ENCODE peak calls at places on chromosomes 2 and 18, in six cellular contexts. W is GM12878, D is suprapubic skin, J is esophagus muscularis mucosa, E is HepG2, A is K562. B is an unnamed sample.

GRCh38 chr18:11982981-11983380 is 1.7 kb downstream of the IMPA2 start:
- DNase-seq in W (no peak), D (peak), J (no peak), E (peak), A (no peak), B (no peak)

GRCh38 chr2:109722026-109722425 is 72.1 kb upstream of the RGPD5 start:
- DNase-seq in W (no peak), D (peak), J (peak), E (no peak), A (no peak), B (no peak)

GRCh38 chr2:83665894-83666293 is 793.2 kb downstream of the SUCLG1 start:
- DNase-seq in W (no peak), D (no peak), J (no peak), E (peak), A (no peak), B (no peak)

GRCh38 chr2:113218283-113219091 is 44.7 kb downstream of the PSD4 start:
- DNase-seq in W (no peak), D (no peak), J (no peak), E (peak), A (no peak), B (no peak)

GRCh38 chr2:185644828-185645227 is 93.8 kb upstream of the FSIP2 start:
- DNase-seq in W (no peak), D (no peak), J (no peak), E (no peak), A (no peak), B (no peak)

GRCh38 chr2:14535156-14535555 is 97.4 kb upstream of the LRATD1 start:
- DNase-seq in W (no peak), D (peak), J (peak), E (no peak), A (no peak), B (no peak)

GRCh38 chr2:20576598-20577115 is 74.2 kb downstream of the HS1BP3 start:
- DNase-seq in W (peak), D (no peak), J (no peak), E (no peak), A (peak), B (peak)

GRCh38 chr2:74286725-74287124 is 56.5 kb downstream of the SLC4A5 start:
- DNase-seq in W (no peak), D (no peak), J (no peak), E (no peak), A (no peak), B (no peak)

GRCh38 chr18:43789234-43790000 is 512.1 kb upstream of the SYT4 start:
- DNase-seq in W (no peak), D (no peak), J (no peak), E (no peak), A (no peak), B (no peak)

GRCh38 chr2:20434588-20435294 is 12.1 kb upstream of the RHOB start:
- DNase-seq in W (no peak), D (peak), J (no peak), E (no peak), A (no peak), B (no peak)

GRCh38 chr2:88597168-88597567 is 30.1 kb downstream of the EIF2AK3 start:
- DNase-seq in W (no peak), D (no peak), J (no peak), E (no peak), A (no peak), B (no peak)

GRCh38 chr2:119579457-119580295 is 35.4 kb downstream of the CFAP221 start:
- DNase-seq in W (no peak), D (no peak), J (no peak), E (peak), A (no peak), B (no peak)

GRCh38 chr2:66434679-66435548 is at the start of gene MEIS1:
- DNase-seq in W (no peak), D (peak), J (peak), E (peak), A (peak), B (no peak)

GRCh38 chr2:72630767-72631166 is 195.1 kb downstream of the EXOC6B start:
- DNase-seq in W (no peak), D (no peak), J (no peak), E (no peak), A (no peak), B (no peak)

GRCh38 chr2:84474176-84474575 is 15.1 kb upstream of the SUCLG1 start:
- DNase-seq in W (no peak), D (no peak), J (no peak), E (no peak), A (no peak), B (no peak)

GRCh38 chr2:236180831-236181453 is 12.8 kb upstream of the GBX2 start:
- DNase-seq in W (no peak), D (no peak), J (no peak), E (peak), A (peak), B (no peak)

GRCh38 chr2:212237350-212238095 is 301.1 kb downstream of the ERBB4 start:
- DNase-seq in W (no peak), D (no peak), J (no peak), E (no peak), A (no peak), B (no peak)

GRCh38 chr2:201466050-201466660 is 14.6 kb downstream of the STRADB start:
- DNase-seq in W (no peak), D (no peak), J (no peak), E (no peak), A (no peak), B (no peak)

GRCh38 chr2:58638256-58638795 is 397.2 kb upstream of the FANCL start:
- DNase-seq in W (no peak), D (no peak), J (no peak), E (no peak), A (no peak), B (no peak)

GRCh38 chr18:77395941-77396340 is 146.3 kb downstream of the GALR1 start:
- DNase-seq in W (no peak), D (no peak), J (no peak), E (no peak), A (no peak), B (no peak)

GRCh38 chr18:79494936-79495335 is 99.2 kb downstream of the NFATC1 start:
- DNase-seq in W (no peak), D (peak), J (no peak), E (no peak), A (no peak), B (no peak)

GRCh38 chr2:218893349-218894167 is 12.9 kb downstream of the WNT10A start:
- DNase-seq in W (no peak), D (no peak), J (no peak), E (no peak), A (no peak), B (no peak)

GRCh38 chr2:144183744-144184143 is 336.2 kb downstream of the ZEB2 start:
- DNase-seq in W (peak), D (no peak), J (no peak), E (no peak), A (no peak), B (no peak)

GRCh38 chr2:168237741-168238140 is 9.7 kb downstream of the STK39 start:
- DNase-seq in W (no peak), D (no peak), J (no peak), E (no peak), A (no peak), B (no peak)

GRCh38 chr2:170229125-170229524 is 51.2 kb downstream of the MYO3B start:
- DNase-seq in W (no peak), D (no peak), J (no peak), E (peak), A (no peak), B (no peak)
- TF ChIP-seq POLR2A in W (no peak), D (no peak), J (no peak), E (no peak), A (no peak), B (no peak)

DNA sequence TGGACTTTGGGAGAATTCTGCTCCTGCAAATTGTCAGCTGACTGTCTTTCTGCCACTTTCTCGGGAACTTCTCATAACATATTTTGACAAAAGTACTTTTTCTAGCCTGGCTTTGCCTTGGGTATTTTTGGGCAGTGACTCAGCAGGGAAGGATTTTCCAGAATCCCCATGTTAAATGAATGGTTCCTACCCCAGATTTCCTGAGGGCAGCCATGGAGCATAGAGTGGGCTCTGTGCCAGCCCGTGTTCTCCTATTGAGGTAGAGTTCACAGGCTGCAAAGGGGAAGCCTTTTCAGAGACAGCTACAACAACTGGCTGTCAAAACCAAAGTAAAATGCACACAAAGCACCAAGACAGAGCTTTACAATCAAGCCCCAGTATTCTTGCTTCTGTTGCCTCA is 59.8 kb downstream of the BMP10 start:
- DNase-seq in W (no peak), D (no peak), J (no peak), E (no peak), A (no peak), B (no peak)
- TF ChIP-seq POLR2AphosphoS5 in W (no peak), D (no peak), J (peak), E (no peak), A (no peak), B (no peak)

GRCh38 chr2:100317634-100318033 is 4.7 kb downstream of the LONRF2 start:
- DNase-seq in W (no peak), D (no peak), J (no peak), E (no peak), A (no peak), B (no peak)

GRCh38 chr2:100321181-100321880 is 970 bp downstream of the LONRF2 start:
- DNase-seq in W (no peak), D (no peak), J (no peak), E (no peak), A (peak), B (peak)

GRCh38 chr2:100320547-100321180 is 1.6 kb downstream of the LONRF2 start:
- DNase-seq in W (no peak), D (no peak), J (no peak), E (no peak), A (peak), B (no peak)

GRCh38 chr2:100327742-100328141 is 5.4 kb upstream of the LONRF2 start:
- DNase-seq in W (no peak), D (no peak), J (no peak), E (no peak), A (no peak), B (no peak)

GRCh38 chr2:100321881-100322820 is at the start of gene LONRF2:
- DNase-seq in W (no peak), D (no peak), J (no peak), E (no peak), A (peak), B (peak)
- TF ChIP-seq POLR2A in W (no peak), D (no peak), J (no peak), E (no peak), A (no peak), B (no peak)

DNA sequence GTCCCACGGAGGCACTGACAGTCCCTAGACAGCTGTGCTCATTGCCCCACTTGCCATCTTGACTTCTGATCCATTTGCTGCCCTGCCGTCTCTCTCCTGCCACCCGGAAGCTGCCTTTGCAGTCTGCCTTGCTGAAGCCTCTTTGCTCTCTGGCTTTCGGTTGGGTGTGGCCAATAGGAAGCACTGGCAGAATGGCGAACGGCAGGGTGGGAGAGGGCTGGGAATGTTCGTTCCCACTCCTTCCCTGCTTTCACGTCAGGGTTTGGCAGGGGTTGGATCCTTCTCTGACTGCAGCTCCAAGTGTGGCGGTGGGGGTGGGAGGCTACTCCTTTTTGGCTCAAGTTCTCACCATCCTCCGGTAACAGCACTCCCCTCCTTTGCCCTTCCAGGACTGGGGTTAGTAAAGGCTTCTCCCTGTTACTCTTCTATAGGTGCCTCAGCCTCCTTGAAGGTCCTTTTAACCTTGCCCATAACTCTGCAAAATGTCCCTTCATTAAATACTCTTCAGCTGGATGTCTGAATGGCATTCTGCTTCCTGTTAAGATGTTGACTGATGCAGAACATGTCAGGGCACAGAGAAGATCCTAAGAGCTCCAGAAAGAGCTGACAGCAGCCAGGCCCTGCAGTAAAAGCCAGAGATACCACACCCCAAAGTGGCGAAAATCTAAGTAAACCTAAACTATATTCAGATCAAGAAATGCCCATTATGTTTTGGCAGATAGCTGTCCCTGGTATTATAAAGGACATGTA is 299.6 kb downstream of the CDCA7 start:
- DNase-seq in W (no peak), D (no peak), J (no peak), E (no peak), A (no peak), B (no peak)
- TF ChIP-seq POLR2AphosphoS5 in W (no peak), D (no peak), J (no peak), E (no peak), A (no peak), B (no peak)

GRCh38 chr2:238168196-238168815 is 9.5 kb downstream of the ERFE start:
- DNase-seq in W (no peak), D (no peak), J (no peak), E (no peak), A (peak), B (no peak)

GRCh38 chr2:238169021-238169707 is 10.4 kb downstream of the ERFE start:
- DNase-seq in W (no peak), D (no peak), J (no peak), E (no peak), A (no peak), B (no peak)

GRCh38 chr2:238171575-238172187 is 12.9 kb downstream of the ERFE start:
- DNase-seq in W (no peak), D (no peak), J (no peak), E (no peak), A (no peak), B (no peak)

GRCh38 chr2:238170386-238171071 is 11.8 kb downstream of the ERFE start:
- DNase-seq in W (no peak), D (no peak), J (no peak), E (no peak), A (no peak), B (no peak)

GRCh38 chr2:238169708-238170251 is 11.0 kb downstream of the ERFE start:
- DNase-seq in W (no peak), D (no peak), J (no peak), E (no peak), A (no peak), B (no peak)
- TF ChIP-seq POLR2A in W (no peak), D (no peak), J (no peak), E (no peak), A (no peak), B (no peak)

DNA sequence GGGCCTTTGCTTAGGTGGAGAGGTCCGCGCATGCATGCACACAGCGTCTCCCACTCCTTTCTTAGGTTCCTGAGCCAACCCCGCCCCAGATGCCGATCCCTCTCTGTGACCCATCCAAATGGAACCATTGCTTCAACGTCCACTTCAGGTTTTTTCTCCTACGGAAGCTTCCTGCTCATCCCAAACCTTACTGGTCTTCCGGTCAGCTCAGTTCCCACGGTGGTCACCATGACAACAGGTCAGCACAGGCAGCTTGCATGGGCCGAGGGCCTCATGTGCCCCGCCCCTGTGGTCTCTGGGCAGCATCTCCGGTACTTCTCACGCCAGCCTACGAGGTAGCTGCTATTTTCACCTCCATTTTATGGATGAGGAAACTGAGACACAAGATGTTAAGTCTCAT is 163.7 kb downstream of the SOCS6 start:
- DNase-seq in W (no peak), D (no peak), J (no peak), E (no peak), A (no peak), B (no peak)
- TF ChIP-seq POLR2AphosphoS5 in W (no peak), D (no peak), J (no peak), E (no peak), A (no peak), B (no peak)

GRCh38 chr2:175004980-175005832 is at the start of gene CHN1:
- DNase-seq in W (no peak), D (peak), J (no peak), E (peak), A (peak), B (peak)
- TF ChIP-seq POLR2A in W (no peak), D (no peak), J (no peak), E (peak), A (no peak), B (no peak)

GRCh38 chr18:75218524-75218923 is 7.9 kb downstream of the TSHZ1 start:
- DNase-seq in W (no peak), D (no peak), J (peak), E (no peak), A (no peak), B (no peak)
- TF ChIP-seq POLR2AphosphoS5 in W (no peak), D (no peak), J (no peak), E (no peak), A (no peak), B (no peak)

B was measured in GM12892.